ENCODE peak calls at places on chromosomes 1 and 21, in nine cellular contexts. G, K, P, Z, Q, I, D, L and V are unnamed samples.

GRCh38 chr21:36563301-36563926 is 83.5 kb upstream of the CLDN14 start:
- DNase-seq in G (no peak), Q (no peak), D (no peak), I (no peak), L (no peak), K (no peak), P (peak), Z (peak), V (no peak)

GRCh38 chr1:5447479-5448070 is 544.6 kb downstream of the NPHP4 start:
- DNase-seq in D (no peak), Q (no peak), I (no peak), L (no peak), P (no peak), G (no peak), Z (no peak), K (no peak), V (no peak)

GRCh38 chr1:54287176-54287650 is 87.2 kb downstream of the MRPL37 start:
- DNase-seq in P (no peak), L (peak), Z (peak), G (peak), D (no peak), Q (peak), K (peak), I (peak), V (peak)

GRCh38 chr21:42381347-42381984 is 14.4 kb downstream of the TMPRSS3 start:
- DNase-seq in G (no peak), Z (peak), P (no peak), L (no peak), I (peak), Q (peak), K (no peak), D (peak), V (no peak)

GRCh38 chr1:202951437-202951836 is 6.7 kb downstream of the ADIPOR1 start:
- DNase-seq in K (no peak), P (no peak), D (no peak), Z (no peak), I (no peak), L (no peak), G (no peak), Q (no peak), V (no peak)

GRCh38 chr1:5720936-5721335 is 271.3 kb downstream of the NPHP4 start:
- DNase-seq in L (no peak), I (peak), D (no peak), Z (no peak), P (no peak), G (no peak), K (no peak), Q (no peak), V (no peak)

GRCh38 chr1:39261712-39262221 is 57.3 kb downstream of the MACF1 start:
- DNase-seq in Z (peak), Q (peak), D (no peak), L (no peak), G (peak), K (no peak), P (peak), I (no peak), V (no peak)

GRCh38 chr1:85611390-85611789 is 30.8 kb downstream of the CCN1 start:
- DNase-seq in P (peak), Q (peak), G (peak), K (no peak), Z (peak), I (no peak), L (no peak), D (no peak), V (no peak)

GRCh38 chr1:1397839-1398523 is 1.2 kb downstream of the CCNL2 start:
- DNase-seq in Z (peak), L (no peak), I (no peak), G (no peak), P (no peak), Q (no peak), K (no peak), D (peak), V (no peak)

GRCh38 chr1:151281225-151281968 is 702 bp upstream of the ZNF687 start:
- DNase-seq in G (peak), L (peak), P (peak), I (peak), Z (peak), K (peak), D (peak), Q (peak), V (peak)
- TF ChIP-seq CTCF in G (no peak), L (peak), P (no peak), I (no peak), Z (peak), K (no peak), D (no peak), Q (peak), V (peak)

DNA sequence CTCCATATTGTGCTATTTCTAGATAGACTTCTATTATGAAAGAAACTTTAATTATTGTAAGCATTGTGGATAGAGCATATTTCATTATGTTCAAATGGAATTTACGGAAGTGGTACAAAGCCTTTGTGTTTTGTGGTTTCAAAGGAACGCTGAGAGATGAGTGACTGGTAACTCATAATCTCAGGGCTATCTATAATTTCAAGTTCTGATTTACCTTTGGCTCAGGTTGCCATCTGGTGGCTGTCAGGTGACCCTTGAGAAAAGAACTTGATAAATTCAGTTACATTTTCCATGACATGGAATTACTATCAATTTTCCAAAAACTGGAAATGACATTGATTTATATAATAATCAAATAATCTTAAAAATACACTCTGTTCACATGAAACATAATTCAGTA is 12.2 kb downstream of the NTNG1 start:
- DNase-seq in K (no peak), L (no peak), D (no peak), Z (no peak), P (no peak), I (peak), G (no peak), Q (peak), V (no peak)
- TF ChIP-seq CTCF in K (no peak), L (no peak), D (no peak), Z (no peak), P (no peak), I (no peak), G (no peak), Q (no peak), V (no peak)

DNA sequence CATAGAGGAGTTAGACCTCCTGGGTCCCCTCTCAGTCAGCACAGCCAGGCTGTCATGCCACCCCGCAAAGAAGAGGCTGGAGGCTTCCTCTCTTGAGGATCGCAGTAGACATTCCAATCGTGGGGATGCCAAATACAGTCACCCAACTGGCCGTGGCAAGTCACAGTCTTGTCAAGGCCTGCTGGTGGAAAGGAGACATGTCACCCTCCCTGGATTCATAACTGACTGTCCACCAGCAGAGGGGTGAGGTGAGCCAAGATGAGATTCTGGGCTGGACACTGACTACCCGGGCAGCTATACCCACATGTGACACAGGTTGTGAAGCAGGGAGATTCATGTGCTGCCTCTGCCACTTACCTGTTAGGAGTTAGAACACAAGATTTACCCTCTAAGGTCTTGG is 123.5 kb upstream of the NGF start:
- DNase-seq in P (no peak), G (no peak), Q (no peak), I (no peak), K (no peak), D (no peak), L (no peak), Z (no peak), V (no peak)
- TF ChIP-seq CTCF in P (no peak), G (no peak), Q (no peak), I (no peak), K (no peak), D (no peak), L (no peak), Z (no peak), V (no peak)

DNA sequence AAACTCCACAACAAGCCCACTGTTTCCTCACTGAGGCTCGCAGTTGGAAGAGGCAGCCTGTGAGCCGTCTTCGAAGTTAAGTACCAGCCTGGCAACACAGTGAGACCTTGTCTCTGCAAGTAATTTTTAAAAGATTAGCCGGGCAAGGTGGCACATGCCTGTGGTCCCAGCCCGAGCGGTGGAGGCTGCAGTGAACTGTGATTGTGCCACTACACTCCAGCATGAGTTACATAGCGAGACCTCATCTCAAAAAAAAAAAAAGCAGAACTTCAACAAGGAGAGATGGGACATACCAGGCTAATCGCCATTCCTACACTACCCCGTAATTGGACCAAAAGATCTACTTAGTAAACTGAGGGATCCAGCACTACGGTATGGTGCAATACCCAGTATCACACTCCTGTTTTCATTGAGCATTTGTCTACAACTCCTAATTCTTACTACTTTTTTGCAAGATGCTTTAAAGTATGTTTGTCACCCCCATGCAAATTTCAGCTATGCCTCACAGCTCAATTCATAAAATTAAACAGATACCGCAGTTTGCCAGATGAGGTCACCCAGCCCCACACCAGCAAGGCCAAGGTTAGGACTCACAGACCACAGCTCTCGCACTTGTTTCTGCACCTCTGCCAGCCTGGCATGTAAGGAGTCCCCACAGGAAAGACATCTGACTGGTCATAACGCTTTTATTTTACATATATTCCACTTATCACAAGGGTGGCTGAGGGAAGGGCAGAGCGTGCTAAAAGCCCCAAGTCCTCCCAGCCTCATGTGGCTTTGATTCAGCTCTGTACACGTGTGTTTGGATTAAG is 21.0 kb downstream of the SDE2 start:
- DNase-seq in Q (no peak), D (no peak), P (no peak), I (no peak), Z (no peak), L (no peak), G (no peak), K (no peak), V (peak)
- TF ChIP-seq CTCF in Q (no peak), D (no peak), P (no peak), I (no peak), Z (no peak), L (no peak), G (no peak), K (no peak), V (no peak)

DNA sequence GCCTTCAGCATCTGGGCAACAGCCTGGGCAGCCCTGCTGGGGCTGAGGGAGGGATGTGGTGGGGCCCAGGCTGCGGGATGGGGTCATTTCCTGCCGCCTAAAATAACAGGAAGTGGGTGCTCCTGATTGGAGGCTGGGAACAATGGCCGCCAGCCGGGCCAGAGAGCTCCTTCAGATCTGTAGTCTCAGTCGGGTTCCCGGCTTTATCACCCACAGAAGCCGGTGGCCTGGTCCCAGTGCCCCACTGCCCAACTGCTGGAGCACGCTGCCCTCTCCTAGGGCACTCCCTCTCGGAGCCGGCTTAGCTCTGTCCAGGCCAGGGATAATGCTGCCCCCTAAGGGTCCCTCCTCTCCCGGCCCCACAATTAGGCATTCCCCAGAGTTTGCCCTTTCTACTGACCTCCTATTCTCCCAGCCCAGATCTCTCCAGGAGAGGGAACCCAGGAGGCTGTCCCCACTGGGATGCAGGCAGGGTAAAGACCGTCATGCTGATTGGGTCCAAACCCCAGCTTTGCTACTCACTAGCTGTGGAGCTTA is 5.1 kb downstream of the MAP7D1 start:
- DNase-seq in D (peak), Q (peak), K (peak), L (peak), P (no peak), I (peak), G (no peak), Z (peak), V (peak)
- TF ChIP-seq CTCF in D (no peak), Q (peak), K (no peak), L (no peak), P (peak), I (no peak), G (peak), Z (peak), V (no peak)

GRCh38 chr1:89599332-89599630 is 33.6 kb upstream of the LRRC8C start:
- DNase-seq in Q (no peak), D (no peak), I (no peak), G (no peak), P (no peak), Z (no peak), K (no peak), L (no peak), V (no peak)
- TF ChIP-seq CTCF in Q (no peak), D (no peak), I (peak), G (no peak), P (no peak), Z (no peak), K (peak), L (no peak), V (no peak)

GRCh38 chr1:76939817-76940216 is 72.5 kb downstream of the ST6GALNAC5 start:
- DNase-seq in K (no peak), Z (no peak), L (no peak), P (no peak), D (no peak), G (no peak), Q (no peak), I (no peak), V (no peak)
- TF ChIP-seq CTCF in K (no peak), Z (no peak), L (no peak), P (no peak), D (no peak), G (no peak), Q (no peak), I (no peak), V (no peak)

GRCh38 chr1:222792744-222793143 is 22.1 kb upstream of the DISP1 start:
- DNase-seq in P (no peak), Q (peak), G (no peak), Z (peak), I (peak), L (no peak), K (no peak), D (no peak), V (no peak)
- TF ChIP-seq CTCF in P (peak), Q (peak), G (peak), Z (peak), I (peak), L (peak), K (peak), D (peak), V (peak)